ENCODE peak calls at places on chromosomes 2 and 18, in nine cellular contexts. T is RPMI8226; C is effector memory CD8-positive, alpha-beta T cell; B is GM10248; U is AG20443; D is occipital lobe; V is AG09319; L is stimulated activated CD4-positive, alpha-beta T cell treated with anti-CD3 and anti-CD28 coated beads, Interleukin-15, amount 100 ng/mL, for 24 hours; N is A549. W is an unnamed sample.

GRCh38 chr18:13444430-13445240 is 226.1 kb downstream of the LDLRAD4 start:
- DNase-seq in L (no peak), B (no peak), U (no peak), N (no peak), T (no peak), D (no peak), C (no peak), V (no peak), W (no peak)

GRCh38 chr2:100244881-100245605 is 77.3 kb downstream of the LONRF2 start:
- DNase-seq in D (no peak), C (no peak), L (no peak), U (peak; percentile 45), V (no peak), T (no peak), N (no peak), B (no peak), W (no peak)

GRCh38 chr18:14086459-14087231 is 45.6 kb downstream of the ZNF519 start:
- DNase-seq in T (peak; percentile 62), C (no peak), U (peak; percentile 65), N (peak; percentile 2), V (peak; percentile 4), B (peak; percentile 45), L (no peak), D (no peak), W (no peak)

GRCh38 chr2:75098856-75099255 is 100.5 kb downstream of the TACR1 start:
- DNase-seq in B (peak; percentile 16), U (peak; percentile 44), T (peak; percentile 6), C (no peak), D (no peak), V (peak; percentile 2), L (no peak), N (peak; percentile 13), W (no peak)

GRCh38 chr2:46014911-46015654 is 282.1 kb upstream of the EPAS1 start:
- DNase-seq in V (no peak), C (no peak), N (no peak), B (no peak), L (no peak), T (no peak), D (no peak), U (no peak), W (no peak)

GRCh38 chr2:229849073-229849472 is 72.7 kb downstream of the TRIP12 start:
- DNase-seq in N (no peak), B (no peak), T (no peak), U (no peak), C (no peak), D (no peak), V (no peak), L (no peak), W (no peak)

GRCh38 chr2:227363756-227364155 is 15.3 kb downstream of the TM4SF20 start:
- DNase-seq in T (no peak), D (no peak), B (no peak), V (no peak), U (no peak), L (no peak), C (no peak), N (no peak), W (no peak)

GRCh38 chr18:48190994-48191393 is 218.2 kb downstream of the ZBTB7C start:
- DNase-seq in T (no peak), D (no peak), B (no peak), L (no peak), U (no peak), N (no peak), V (no peak), C (no peak), W (no peak)

GRCh38 chr2:126527836-126528490 is 128.0 kb upstream of the GYPC start:
- DNase-seq in V (peak; percentile 7), D (no peak), L (peak; percentile 80), U (peak; percentile 61), B (peak; percentile 59), N (peak; percentile 3), C (peak; percentile 66), T (peak; percentile 52), W (no peak)

GRCh38 chr2:25159947-25160346 is 8.4 kb downstream of the POMC start:
- DNase-seq in D (no peak), V (no peak), L (no peak), B (no peak), U (peak; percentile 34), N (peak; percentile 44), T (no peak), C (no peak), W (no peak)

GRCh38 chr2:80348078-80348477 is 43.5 kb upstream of the LRRTM1 start:
- DNase-seq in B (no peak), T (no peak), C (no peak), N (no peak), D (no peak), L (no peak), V (no peak), U (no peak), W (no peak)

GRCh38 chr18:35030234-35030989 is 10.8 kb upstream of the MAPRE2 start:
- DNase-seq in N (no peak), D (no peak), U (no peak), T (no peak), B (no peak), V (no peak), L (no peak), C (peak; percentile 34), W (no peak)

GRCh38 chr2:224347181-224348051 is 54.5 kb downstream of the FAM124B start:
- DNase-seq in D (no peak), B (no peak), U (no peak), L (no peak), N (no peak), T (no peak), C (no peak), V (no peak), W (no peak)

GRCh38 chr2:75657794-75658193 is 11.2 kb downstream of the MRPL19 start:
- DNase-seq in T (no peak), L (no peak), C (no peak), U (no peak), N (no peak), B (no peak), V (no peak), D (no peak), W (no peak)

GRCh38 chr2:239374896-239375277 is 25.9 kb downstream of the HDAC4 start:
- DNase-seq in C (no peak), L (no peak), N (no peak), U (no peak), T (no peak), V (no peak), D (no peak), B (no peak), W (no peak)

GRCh38 chr18:3060667-3061580 is 48.0 kb upstream of the LPIN2 start:
- DNase-seq in C (peak; percentile 19), B (peak; percentile 49), U (no peak), N (no peak), V (no peak), T (peak; percentile 47), L (peak; percentile 66), D (no peak), W (no peak)

GRCh38 chr2:203656522-203657287 is 49.7 kb upstream of the CD28 start:
- DNase-seq in L (peak; percentile 6), T (no peak), N (no peak), U (peak; percentile 70), B (no peak), C (no peak), D (no peak), V (no peak), W (no peak)

GRCh38 chr2:43109261-43109743 is 117.1 kb downstream of the ZFP36L2 start:
- DNase-seq in N (no peak), U (no peak), V (no peak), C (no peak), B (no peak), D (no peak), L (no peak), T (no peak), W (no peak)

GRCh38 chr2:207121784-207122183 is 44.0 kb downstream of the KLF7 start:
- DNase-seq in C (no peak), D (no peak), U (peak; percentile 78), L (no peak), T (no peak), N (no peak), V (peak; percentile 49), B (no peak), W (no peak)

GRCh38 chr2:46131-46470 is 204 bp downstream of the FAM110C start:
- DNase-seq in D (no peak), V (no peak), B (no peak), U (no peak), C (no peak), L (no peak), T (no peak), N (no peak), W (no peak)

GRCh38 chr2:135218426-135218825 is 166.3 kb downstream of the RAB3GAP1 start:
- DNase-seq in U (no peak), L (no peak), N (no peak), T (no peak), C (no peak), V (no peak), B (no peak), D (no peak), W (no peak)

GRCh38 chr2:148914463-148914862 is 39.4 kb downstream of the KIF5C start:
- DNase-seq in D (peak; percentile 31), C (no peak), B (no peak), L (no peak), V (no peak), N (no peak), U (no peak), T (no peak), W (no peak)

GRCh38 chr2:169609264-169609663 is 25.1 kb downstream of the PPIG start:
- DNase-seq in L (no peak), C (no peak), U (no peak), D (no peak), T (no peak), V (no peak), B (no peak), N (no peak), W (no peak)

GRCh38 chr2:86556508-86556907 is 6.7 kb downstream of the CHMP3 start:
- DNase-seq in T (no peak), C (no peak), N (no peak), L (no peak), U (no peak), V (no peak), D (no peak), B (no peak), W (peak; percentile 34)

GRCh38 chr2:23457990-23458689 is 73.2 kb downstream of the KLHL29 start:
- DNase-seq in U (no peak), N (no peak), T (no peak), B (no peak), V (no peak), D (no peak), L (no peak), C (no peak), W (no peak)

GRCh38 chr2:215269397-215270117 is 42.3 kb upstream of the ATIC start:
- DNase-seq in L (peak; percentile 66), N (peak; percentile 18), D (peak; percentile 32), U (peak; percentile 76), T (peak; percentile 58), B (peak; percentile 47), V (peak; percentile 63), C (peak; percentile 50), W (peak; percentile 36)

GRCh38 chr2:73297151-73297559 is 3.8 kb upstream of the EGR4 start:
- DNase-seq in B (no peak), V (no peak), C (no peak), L (no peak), T (no peak), D (no peak), U (no peak), N (no peak), W (no peak)

GRCh38 chr2:143545643-143546275 is 416.5 kb downstream of the ARHGAP15 start:
- DNase-seq in V (no peak), C (no peak), T (no peak), B (no peak), U (peak; percentile 48), D (no peak), N (no peak), L (no peak), W (no peak)

GRCh38 chr2:112824701-112825099 is 11.9 kb downstream of the IL1B start:
- DNase-seq in N (no peak), B (no peak), V (no peak), C (no peak), T (no peak), U (no peak), L (no peak), D (no peak), W (no peak)

GRCh38 chr2:24702800-24703199 is 90.4 kb downstream of the PTRHD1 start:
- DNase-seq in U (peak; percentile 61), D (no peak), V (peak; percentile 40), B (no peak), N (peak; percentile 15), L (no peak), T (no peak), C (no peak), W (no peak)

GRCh38 chr2:48829036-48829435 is 73.5 kb upstream of the LHCGR start:
- DNase-seq in B (no peak), L (no peak), V (no peak), N (no peak), U (no peak), T (no peak), D (no peak), C (no peak), W (no peak)